ENCODE peak calls at places on chromosomes 11 and 22, in five cellular contexts. One of them, this sample, is unnamed.

GRCh38 chr11:6604081-6604626 is 580 bp downstream of the ILK start:
- DNase-seq in activated effector memory CD4-positive, alpha-beta T cell treated with Interleukin-2 at 50 U/mL for 16 hours: peak; percentile 42
- DNase-seq in activated T-helper 9 cell treated with anti-CD3 and anti-CD28 coated beads, Interleukin-2, amount 50 U/mL, for 16 hours: peak; percentile 22
- DNase-seq in stimulated activated CD4-positive, alpha-beta T cell treated with anti-CD3 and anti-CD28 coated beads, Interleukin-2, amount 100 ng/mL, for 24 hours: peak; percentile 57
- DNase-seq in AG08396: peak; percentile 77
- DNase-seq in this sample: peak; percentile 77

GRCh38 chr11:102309621-102310541 is 7.4 kb upstream of the BIRC3 start:
- DNase-seq in activated effector memory CD4-positive, alpha-beta T cell treated with Interleukin-2 at 50 U/mL for 16 hours: no peak
- DNase-seq in activated T-helper 9 cell treated with anti-CD3 and anti-CD28 coated beads, Interleukin-2, amount 50 U/mL, for 16 hours: no peak
- DNase-seq in stimulated activated CD4-positive, alpha-beta T cell treated with anti-CD3 and anti-CD28 coated beads, Interleukin-2, amount 100 ng/mL, for 24 hours: no peak
- DNase-seq in AG08396: no peak
- DNase-seq in this sample: no peak

GRCh38 chr22:37189011-37189466 is 992 bp upstream of the C1QTNF6 start:
- DNase-seq in activated effector memory CD4-positive, alpha-beta T cell treated with Interleukin-2 at 50 U/mL for 16 hours: no peak
- DNase-seq in activated T-helper 9 cell treated with anti-CD3 and anti-CD28 coated beads, Interleukin-2, amount 50 U/mL, for 16 hours: no peak
- DNase-seq in stimulated activated CD4-positive, alpha-beta T cell treated with anti-CD3 and anti-CD28 coated beads, Interleukin-2, amount 100 ng/mL, for 24 hours: no peak
- DNase-seq in AG08396: no peak
- DNase-seq in this sample: peak; percentile 63

GRCh38 chr22:41687901-41688364 is 734 bp downstream of the SNU13 start:
- DNase-seq in activated effector memory CD4-positive, alpha-beta T cell treated with Interleukin-2 at 50 U/mL for 16 hours: no peak
- DNase-seq in activated T-helper 9 cell treated with anti-CD3 and anti-CD28 coated beads, Interleukin-2, amount 50 U/mL, for 16 hours: no peak
- DNase-seq in stimulated activated CD4-positive, alpha-beta T cell treated with anti-CD3 and anti-CD28 coated beads, Interleukin-2, amount 100 ng/mL, for 24 hours: peak; percentile 38
- DNase-seq in AG08396: peak; percentile 35
- DNase-seq in this sample: peak; percentile 36

GRCh38 chr11:124114942-124115781 is at the start of gene VWA5A:
- DNase-seq in activated effector memory CD4-positive, alpha-beta T cell treated with Interleukin-2 at 50 U/mL for 16 hours: peak; percentile 52
- DNase-seq in activated T-helper 9 cell treated with anti-CD3 and anti-CD28 coated beads, Interleukin-2, amount 50 U/mL, for 16 hours: peak; percentile 45
- DNase-seq in stimulated activated CD4-positive, alpha-beta T cell treated with anti-CD3 and anti-CD28 coated beads, Interleukin-2, amount 100 ng/mL, for 24 hours: peak; percentile 79
- DNase-seq in AG08396: peak; percentile 82
- DNase-seq in this sample: peak; percentile 89

GRCh38 chr11:1967641-1968225 is 20.6 kb downstream of the MRPL23 start:
- DNase-seq in activated effector memory CD4-positive, alpha-beta T cell treated with Interleukin-2 at 50 U/mL for 16 hours: no peak
- DNase-seq in activated T-helper 9 cell treated with anti-CD3 and anti-CD28 coated beads, Interleukin-2, amount 50 U/mL, for 16 hours: no peak
- DNase-seq in stimulated activated CD4-positive, alpha-beta T cell treated with anti-CD3 and anti-CD28 coated beads, Interleukin-2, amount 100 ng/mL, for 24 hours: no peak
- DNase-seq in AG08396: no peak
- DNase-seq in this sample: no peak

GRCh38 chr22:38034278-38034882 is 22.8 kb upstream of the PICK1 start:
- DNase-seq in activated effector memory CD4-positive, alpha-beta T cell treated with Interleukin-2 at 50 U/mL for 16 hours: no peak
- DNase-seq in activated T-helper 9 cell treated with anti-CD3 and anti-CD28 coated beads, Interleukin-2, amount 50 U/mL, for 16 hours: no peak
- DNase-seq in stimulated activated CD4-positive, alpha-beta T cell treated with anti-CD3 and anti-CD28 coated beads, Interleukin-2, amount 100 ng/mL, for 24 hours: no peak
- DNase-seq in AG08396: peak; percentile 96
- DNase-seq in this sample: peak; percentile 91

GRCh38 chr11:38169286-38169685 is 1571.2 kb upstream of the RAG2 start:
- DNase-seq in activated effector memory CD4-positive, alpha-beta T cell treated with Interleukin-2 at 50 U/mL for 16 hours: no peak
- DNase-seq in activated T-helper 9 cell treated with anti-CD3 and anti-CD28 coated beads, Interleukin-2, amount 50 U/mL, for 16 hours: no peak
- DNase-seq in stimulated activated CD4-positive, alpha-beta T cell treated with anti-CD3 and anti-CD28 coated beads, Interleukin-2, amount 100 ng/mL, for 24 hours: no peak
- DNase-seq in AG08396: peak; percentile 11
- DNase-seq in this sample: peak; percentile 2

GRCh38 chr22:41919357-41920224 is 4.7 kb upstream of the SHISA8 start:
- DNase-seq in activated effector memory CD4-positive, alpha-beta T cell treated with Interleukin-2 at 50 U/mL for 16 hours: no peak
- DNase-seq in activated T-helper 9 cell treated with anti-CD3 and anti-CD28 coated beads, Interleukin-2, amount 50 U/mL, for 16 hours: no peak
- DNase-seq in stimulated activated CD4-positive, alpha-beta T cell treated with anti-CD3 and anti-CD28 coated beads, Interleukin-2, amount 100 ng/mL, for 24 hours: peak; percentile 49
- DNase-seq in AG08396: peak; percentile 80
- DNase-seq in this sample: no peak

GRCh38 chr11:3163241-3163981 is 1.7 kb downstream of the OSBPL5 start:
- DNase-seq in activated effector memory CD4-positive, alpha-beta T cell treated with Interleukin-2 at 50 U/mL for 16 hours: no peak
- DNase-seq in activated T-helper 9 cell treated with anti-CD3 and anti-CD28 coated beads, Interleukin-2, amount 50 U/mL, for 16 hours: no peak
- DNase-seq in stimulated activated CD4-positive, alpha-beta T cell treated with anti-CD3 and anti-CD28 coated beads, Interleukin-2, amount 100 ng/mL, for 24 hours: no peak
- DNase-seq in AG08396: no peak
- DNase-seq in this sample: no peak

GRCh38 chr11:101279728-101280127 is 150.1 kb upstream of the PGR start:
- DNase-seq in activated effector memory CD4-positive, alpha-beta T cell treated with Interleukin-2 at 50 U/mL for 16 hours: no peak
- DNase-seq in activated T-helper 9 cell treated with anti-CD3 and anti-CD28 coated beads, Interleukin-2, amount 50 U/mL, for 16 hours: no peak
- DNase-seq in stimulated activated CD4-positive, alpha-beta T cell treated with anti-CD3 and anti-CD28 coated beads, Interleukin-2, amount 100 ng/mL, for 24 hours: no peak
- DNase-seq in AG08396: no peak
- DNase-seq in this sample: no peak

GRCh38 chr11:15897211-15897960 is 459.0 kb downstream of the SOX6 start:
- DNase-seq in activated effector memory CD4-positive, alpha-beta T cell treated with Interleukin-2 at 50 U/mL for 16 hours: no peak
- DNase-seq in activated T-helper 9 cell treated with anti-CD3 and anti-CD28 coated beads, Interleukin-2, amount 50 U/mL, for 16 hours: no peak
- DNase-seq in stimulated activated CD4-positive, alpha-beta T cell treated with anti-CD3 and anti-CD28 coated beads, Interleukin-2, amount 100 ng/mL, for 24 hours: no peak
- DNase-seq in AG08396: peak; percentile 66
- DNase-seq in this sample: peak; percentile 18

GRCh38 chr11:95680169-95680929 is 109.2 kb downstream of the FAM76B start:
- DNase-seq in activated effector memory CD4-positive, alpha-beta T cell treated with Interleukin-2 at 50 U/mL for 16 hours: no peak
- DNase-seq in activated T-helper 9 cell treated with anti-CD3 and anti-CD28 coated beads, Interleukin-2, amount 50 U/mL, for 16 hours: no peak
- DNase-seq in stimulated activated CD4-positive, alpha-beta T cell treated with anti-CD3 and anti-CD28 coated beads, Interleukin-2, amount 100 ng/mL, for 24 hours: no peak
- DNase-seq in AG08396: peak; percentile 47
- DNase-seq in this sample: peak; percentile 95

GRCh38 chr11:128764617-128765095 is 70.8 kb downstream of the FLI1 start:
- DNase-seq in activated effector memory CD4-positive, alpha-beta T cell treated with Interleukin-2 at 50 U/mL for 16 hours: no peak
- DNase-seq in activated T-helper 9 cell treated with anti-CD3 and anti-CD28 coated beads, Interleukin-2, amount 50 U/mL, for 16 hours: no peak
- DNase-seq in stimulated activated CD4-positive, alpha-beta T cell treated with anti-CD3 and anti-CD28 coated beads, Interleukin-2, amount 100 ng/mL, for 24 hours: no peak
- DNase-seq in AG08396: no peak
- DNase-seq in this sample: no peak

GRCh38 chr11:72975778-72976520 is 161.7 kb downstream of the ATG16L2 start:
- DNase-seq in activated effector memory CD4-positive, alpha-beta T cell treated with Interleukin-2 at 50 U/mL for 16 hours: no peak
- DNase-seq in activated T-helper 9 cell treated with anti-CD3 and anti-CD28 coated beads, Interleukin-2, amount 50 U/mL, for 16 hours: no peak
- DNase-seq in stimulated activated CD4-positive, alpha-beta T cell treated with anti-CD3 and anti-CD28 coated beads, Interleukin-2, amount 100 ng/mL, for 24 hours: no peak
- DNase-seq in AG08396: peak; percentile 36
- DNase-seq in this sample: peak; percentile 96

GRCh38 chr11:12845739-12846358 is 163.3 kb upstream of the RASSF10 start:
- DNase-seq in activated effector memory CD4-positive, alpha-beta T cell treated with Interleukin-2 at 50 U/mL for 16 hours: no peak
- DNase-seq in activated T-helper 9 cell treated with anti-CD3 and anti-CD28 coated beads, Interleukin-2, amount 50 U/mL, for 16 hours: no peak
- DNase-seq in stimulated activated CD4-positive, alpha-beta T cell treated with anti-CD3 and anti-CD28 coated beads, Interleukin-2, amount 100 ng/mL, for 24 hours: no peak
- DNase-seq in AG08396: peak; percentile 25
- DNase-seq in this sample: peak; percentile 46

GRCh38 chr22:45468872-45469572 is 33.7 kb upstream of the FBLN1 start:
- DNase-seq in activated effector memory CD4-positive, alpha-beta T cell treated with Interleukin-2 at 50 U/mL for 16 hours: no peak
- DNase-seq in activated T-helper 9 cell treated with anti-CD3 and anti-CD28 coated beads, Interleukin-2, amount 50 U/mL, for 16 hours: no peak
- DNase-seq in stimulated activated CD4-positive, alpha-beta T cell treated with anti-CD3 and anti-CD28 coated beads, Interleukin-2, amount 100 ng/mL, for 24 hours: no peak
- DNase-seq in AG08396: peak; percentile 58
- DNase-seq in this sample: peak; percentile 83

GRCh38 chr11:57203882-57204281 is 22.1 kb downstream of the LRRC55 start:
- DNase-seq in activated effector memory CD4-positive, alpha-beta T cell treated with Interleukin-2 at 50 U/mL for 16 hours: no peak
- DNase-seq in activated T-helper 9 cell treated with anti-CD3 and anti-CD28 coated beads, Interleukin-2, amount 50 U/mL, for 16 hours: no peak
- DNase-seq in stimulated activated CD4-positive, alpha-beta T cell treated with anti-CD3 and anti-CD28 coated beads, Interleukin-2, amount 100 ng/mL, for 24 hours: no peak
- DNase-seq in AG08396: no peak
- DNase-seq in this sample: no peak

GRCh38 chr11:2428322-2428795 is 16.0 kb downstream of the TRPM5 start:
- DNase-seq in activated effector memory CD4-positive, alpha-beta T cell treated with Interleukin-2 at 50 U/mL for 16 hours: peak; percentile 74
- DNase-seq in activated T-helper 9 cell treated with anti-CD3 and anti-CD28 coated beads, Interleukin-2, amount 50 U/mL, for 16 hours: peak; percentile 78
- DNase-seq in stimulated activated CD4-positive, alpha-beta T cell treated with anti-CD3 and anti-CD28 coated beads, Interleukin-2, amount 100 ng/mL, for 24 hours: peak; percentile 93
- DNase-seq in AG08396: peak; percentile 80
- DNase-seq in this sample: peak; percentile 43

GRCh38 chr22:49660794-49661781 is 166.6 kb downstream of the BRD1 start:
- DNase-seq in activated effector memory CD4-positive, alpha-beta T cell treated with Interleukin-2 at 50 U/mL for 16 hours: no peak
- DNase-seq in activated T-helper 9 cell treated with anti-CD3 and anti-CD28 coated beads, Interleukin-2, amount 50 U/mL, for 16 hours: no peak
- DNase-seq in stimulated activated CD4-positive, alpha-beta T cell treated with anti-CD3 and anti-CD28 coated beads, Interleukin-2, amount 100 ng/mL, for 24 hours: no peak
- DNase-seq in AG08396: no peak
- DNase-seq in this sample: no peak

This sample was measured in fibroblast of the aortic adventitia.